ENCODE peak calls at places on chromosomes 6 and 20, in four cellular contexts. One of them, this sample, is unnamed.

GRCh38 chr20:15862178-15862577 is 711.1 kb downstream of the KIF16B start:
- DNase-seq in iris pigment epithelial cell: no peak
- DNase-seq in smooth muscle cell of the brain vasculature: no peak
- DNase-seq in brain microvascular endothelial cell: no peak
- DNase-seq in this sample: no peak

GRCh38 chr20:35956616-35957015 is 2.3 kb upstream of the SCAND1 start:
- DNase-seq in iris pigment epithelial cell: no peak
- DNase-seq in smooth muscle cell of the brain vasculature: no peak
- DNase-seq in brain microvascular endothelial cell: no peak
- DNase-seq in this sample: no peak

GRCh38 chr20:49888341-49889244 is 26.7 kb downstream of the SPATA2 start:
- DNase-seq in iris pigment epithelial cell: peak
- DNase-seq in brain microvascular endothelial cell: peak
- DNase-seq in smooth muscle cell of the brain vasculature: peak
- DNase-seq in this sample: no peak

GRCh38 chr20:31517373-31517772 is 3.1 kb downstream of the HM13 start:
- DNase-seq in iris pigment epithelial cell: peak
- DNase-seq in smooth muscle cell of the brain vasculature: no peak
- DNase-seq in brain microvascular endothelial cell: peak
- DNase-seq in this sample: no peak

GRCh38 chr6:14882394-14883073 is 363.3 kb upstream of the JARID2 start:
- DNase-seq in iris pigment epithelial cell: peak
- DNase-seq in brain microvascular endothelial cell: peak
- DNase-seq in smooth muscle cell of the brain vasculature: no peak
- DNase-seq in this sample: no peak

GRCh38 chr6:170147832-170148708 is 142.8 kb downstream of the DLL1 start:
- DNase-seq in brain microvascular endothelial cell: no peak
- DNase-seq in iris pigment epithelial cell: no peak
- DNase-seq in smooth muscle cell of the brain vasculature: no peak
- DNase-seq in this sample: no peak

GRCh38 chr6:145077382-145077781 is 657.9 kb downstream of the EPM2A start:
- DNase-seq in brain microvascular endothelial cell: no peak
- DNase-seq in smooth muscle cell of the brain vasculature: no peak
- DNase-seq in iris pigment epithelial cell: no peak
- DNase-seq in this sample: no peak

GRCh38 chr20:46246527-46246926 is 61.8 kb downstream of the CDH22 start:
- DNase-seq in iris pigment epithelial cell: no peak
- DNase-seq in smooth muscle cell of the brain vasculature: no peak
- DNase-seq in brain microvascular endothelial cell: no peak
- DNase-seq in this sample: no peak

GRCh38 chr6:164085086-164085485 is 670.6 kb downstream of the QKI start:
- DNase-seq in iris pigment epithelial cell: no peak
- DNase-seq in brain microvascular endothelial cell: no peak
- DNase-seq in smooth muscle cell of the brain vasculature: no peak
- DNase-seq in this sample: no peak

GRCh38 chr6:32888576-32888975 is 34.6 kb downstream of the PSMB9 start:
- DNase-seq in brain microvascular endothelial cell: no peak
- DNase-seq in smooth muscle cell of the brain vasculature: no peak
- DNase-seq in iris pigment epithelial cell: no peak
- DNase-seq in this sample: no peak

GRCh38 chr6:127207591-127208120 is 59.0 kb upstream of the RNF146 start:
- DNase-seq in iris pigment epithelial cell: peak
- DNase-seq in smooth muscle cell of the brain vasculature: no peak
- DNase-seq in brain microvascular endothelial cell: peak
- DNase-seq in this sample: peak

GRCh38 chr20:49889943-49890650 is 25.2 kb downstream of the SPATA2 start:
- DNase-seq in iris pigment epithelial cell: no peak
- DNase-seq in brain microvascular endothelial cell: no peak
- DNase-seq in smooth muscle cell of the brain vasculature: no peak
- DNase-seq in this sample: no peak

GRCh38 chr6:169199625-169200335 is 53.9 kb downstream of the THBS2 start:
- DNase-seq in brain microvascular endothelial cell: no peak
- DNase-seq in iris pigment epithelial cell: no peak
- DNase-seq in smooth muscle cell of the brain vasculature: no peak
- DNase-seq in this sample: no peak

GRCh38 chr20:44187054-44187762 is at the start of gene JPH2:
- DNase-seq in iris pigment epithelial cell: peak
- DNase-seq in smooth muscle cell of the brain vasculature: no peak
- DNase-seq in brain microvascular endothelial cell: peak
- DNase-seq in this sample: no peak

GRCh38 chr6:131427441-131428051 is 145.5 kb upstream of the ARG1 start:
- DNase-seq in smooth muscle cell of the brain vasculature: no peak
- DNase-seq in iris pigment epithelial cell: no peak
- DNase-seq in brain microvascular endothelial cell: no peak
- DNase-seq in this sample: no peak

GRCh38 chr6:99501762-99502161 is 13.5 kb downstream of the USP45 start:
- DNase-seq in smooth muscle cell of the brain vasculature: no peak
- DNase-seq in brain microvascular endothelial cell: peak
- DNase-seq in iris pigment epithelial cell: peak
- DNase-seq in this sample: no peak

GRCh38 chr6:149089508-149089907 is 228.0 kb upstream of the TAB2 start:
- DNase-seq in iris pigment epithelial cell: no peak
- DNase-seq in smooth muscle cell of the brain vasculature: no peak
- DNase-seq in brain microvascular endothelial cell: no peak
- DNase-seq in this sample: no peak

GRCh38 chr6:150142657-150143501 is at the start of gene PPP1R14C:
- DNase-seq in smooth muscle cell of the brain vasculature: no peak
- DNase-seq in brain microvascular endothelial cell: no peak
- DNase-seq in iris pigment epithelial cell: no peak
- DNase-seq in this sample: no peak

GRCh38 chr6:44452725-44453124 is 65.2 kb downstream of the CDC5L start:
- DNase-seq in iris pigment epithelial cell: peak
- DNase-seq in smooth muscle cell of the brain vasculature: no peak
- DNase-seq in brain microvascular endothelial cell: peak
- DNase-seq in this sample: no peak

GRCh38 chr6:137725949-137726348 is 141.1 kb upstream of the TNFAIP3 start:
- DNase-seq in brain microvascular endothelial cell: no peak
- DNase-seq in smooth muscle cell of the brain vasculature: no peak
- DNase-seq in iris pigment epithelial cell: no peak
- DNase-seq in this sample: no peak

GRCh38 chr20:35200255-35200654 is 26.2 kb upstream of the MMP24 start:
- DNase-seq in brain microvascular endothelial cell: peak
- DNase-seq in iris pigment epithelial cell: peak
- DNase-seq in smooth muscle cell of the brain vasculature: no peak
- DNase-seq in this sample: no peak

GRCh38 chr6:106749611-106750010 is 120.2 kb downstream of the QRSL1 start:
- DNase-seq in iris pigment epithelial cell: no peak
- DNase-seq in brain microvascular endothelial cell: no peak
- DNase-seq in smooth muscle cell of the brain vasculature: no peak
- DNase-seq in this sample: no peak

GRCh38 chr6:32974541-32975308 is 6.3 kb downstream of the BRD2 start:
- DNase-seq in iris pigment epithelial cell: no peak
- DNase-seq in brain microvascular endothelial cell: no peak
- DNase-seq in smooth muscle cell of the brain vasculature: no peak
- DNase-seq in this sample: no peak

GRCh38 chr6:91276315-91276714 is 689.4 kb upstream of the MAP3K7 start:
- DNase-seq in brain microvascular endothelial cell: no peak
- DNase-seq in smooth muscle cell of the brain vasculature: no peak
- DNase-seq in iris pigment epithelial cell: no peak
- DNase-seq in this sample: no peak

GRCh38 chr6:150887978-150888563 is 22.6 kb downstream of the MTHFD1L start:
- DNase-seq in brain microvascular endothelial cell: no peak
- DNase-seq in iris pigment epithelial cell: no peak
- DNase-seq in smooth muscle cell of the brain vasculature: no peak
- DNase-seq in this sample: no peak